ENCODE peak calls at places on chromosomes 7 and 10, in ten cellular contexts. R is brain microvascular endothelial cell; P is Kasumi-1; L is ELR; H is HFF-Myc; U is AG09309; I is HTR-8/SVneo; G is stimulated activated CD4-positive, alpha-beta T cell treated with anti-CD3 and anti-CD28 coated beads, Interleukin-1b, Interleukin-23, amount 100 ng/mL, for 4 hours; O is suprapubic skin; B is iris pigment epithelial cell. W is an unnamed sample.
A peak's percentile ranks its signal among the peaks of the same experiment; 100 is the strongest.

GRCh38 chr10:112027881-112028280 is 155.7 kb downstream of the GPAM start:
- DNase-seq in O (no peak), I (no peak), B (no peak), P (no peak), L (no peak), H (no peak), G (no peak), U (no peak), R (no peak), W (peak; percentile 31)

GRCh38 chr10:77837248-77837924 is 89.2 kb downstream of the DLG5 start:
- DNase-seq in O (no peak), B (peak; percentile 79), U (no peak), P (peak; percentile 96), I (peak; percentile 38), G (peak; percentile 22), H (peak; percentile 43), R (peak; percentile 68), L (peak; percentile 59), W (peak; percentile 53)

GRCh38 chr10:75505840-75506506 is 74.5 kb downstream of the LRMDA start:
- DNase-seq in O (no peak), G (no peak), I (no peak), B (no peak), L (no peak), U (no peak), H (no peak), R (no peak), P (no peak), W (no peak)

GRCh38 chr7:33873518-33873917 is 31.8 kb upstream of the BMPER start:
- DNase-seq in O (no peak), L (peak; percentile 39), P (no peak), U (no peak), H (no peak), G (no peak), R (no peak), I (no peak), B (no peak), W (no peak)

GRCh38 chr10:124512040-124512428 is 50.4 kb downstream of the LHPP start:
- DNase-seq in G (no peak), L (no peak), O (no peak), U (no peak), H (no peak), P (no peak), R (no peak), I (no peak), B (no peak), W (no peak)

GRCh38 chr10:49508249-49508648 is 30.7 kb downstream of the ERCC6 start:
- DNase-seq in O (no peak), L (no peak), I (no peak), G (no peak), U (no peak), R (no peak), H (no peak), P (peak; percentile 21), B (no peak), W (no peak)

GRCh38 chr10:95833038-95833673 is 74.6 kb upstream of the CC2D2B start:
- DNase-seq in O (no peak), G (no peak), I (no peak), B (no peak), H (no peak), R (no peak), L (no peak), U (no peak), P (no peak), W (no peak)

GRCh38 chr10:112819231-112819630 is 130.8 kb upstream of the TCF7L2 start:
- DNase-seq in U (no peak), B (no peak), G (no peak), R (no peak), O (no peak), H (no peak), L (no peak), I (no peak), P (no peak), W (no peak)

GRCh38 chr7:147071536-147071935 is 954.9 kb downstream of the CNTNAP2 start:
- DNase-seq in G (no peak), L (no peak), O (no peak), U (no peak), I (no peak), B (no peak), R (no peak), P (no peak), H (no peak), W (no peak)

GRCh38 chr10:63919576-63920279 is 398.5 kb downstream of the REEP3 start:
- DNase-seq in B (no peak), P (peak; percentile 61), L (no peak), R (no peak), I (no peak), U (no peak), H (no peak), O (no peak), G (no peak), W (no peak)

GRCh38 chr10:114322344-114322743 is 82.0 kb downstream of the AFAP1L2 start:
- DNase-seq in I (no peak), U (no peak), G (no peak), H (no peak), O (no peak), R (peak; percentile 25), B (peak; percentile 12), L (no peak), P (no peak), W (peak; percentile 87)

GRCh38 chr10:63883861-63884260 is 362.7 kb downstream of the REEP3 start:
- DNase-seq in O (no peak), U (no peak), H (no peak), G (no peak), I (no peak), L (no peak), R (no peak), P (no peak), B (no peak), W (no peak)

GRCh38 chr7:121385800-121386179 is 10.3 kb downstream of the FAM3C start:
- DNase-seq in I (no peak), B (peak; percentile 70), L (no peak), G (no peak), P (peak; percentile 3), R (no peak), O (no peak), U (no peak), H (no peak), W (no peak)

GRCh38 chr7:143463556-143463955 is 14.1 kb upstream of the TAS2R41 start:
- DNase-seq in O (no peak), U (no peak), P (peak; percentile 43), G (no peak), I (no peak), L (no peak), R (no peak), B (no peak), H (no peak), W (no peak)

GRCh38 chr10:97434055-97434454 is 8.1 kb downstream of the PGAM1 start:
- DNase-seq in P (peak; percentile 55), G (no peak), H (no peak), B (no peak), U (no peak), R (no peak), O (no peak), I (no peak), L (peak; percentile 47), W (no peak)

GRCh38 chr7:76507723-76508406 is 2.5 kb upstream of the UPK3B start:
- DNase-seq in U (no peak), B (peak; percentile 27), O (no peak), L (no peak), H (no peak), I (no peak), P (no peak), G (no peak), R (no peak), W (peak; percentile 8)

GRCh38 chr7:156115582-156115981 is 303.3 kb upstream of the SHH start:
- DNase-seq in P (no peak), U (no peak), O (no peak), R (no peak), G (no peak), I (no peak), L (no peak), H (no peak), B (no peak), W (no peak)

GRCh38 chr10:27744478-27745379 is 890 bp downstream of the MKX start:
- DNase-seq in G (peak; percentile 14), B (peak; percentile 31), R (no peak), I (no peak), P (no peak), U (no peak), O (no peak), L (peak; percentile 64), H (no peak), W (no peak)

GRCh38 chr10:31133251-31133627 is 101.6 kb upstream of the ZNF438 start:
- DNase-seq in G (no peak), O (no peak), U (no peak), I (no peak), R (no peak), B (no peak), H (no peak), L (no peak), P (no peak), W (no peak)

GRCh38 chr7:75953431-75953830 is 38.5 kb downstream of the POR start:
- DNase-seq in I (no peak), U (no peak), P (no peak), H (no peak), O (no peak), G (no peak), L (no peak), B (no peak), R (no peak), W (no peak)

W was measured in bronchial epithelial cell.